ENCODE peak calls at places on chromosome 13, in six cellular contexts. One of them, this sample, is unnamed.

GRCh38 chr13:25687622-25688225 is 315.9 kb downstream of the ATP8A2 start:
- DNase-seq in HepG2: no peak
- DNase-seq in breast epithelium: no peak
- DNase-seq in HL-60: no peak
- DNase-seq in sigmoid colon: no peak
- DNase-seq in stomach: no peak
- DNase-seq in this sample: no peak

GRCh38 chr13:108213946-108214345 is 1.4 kb downstream of the LIG4 start:
- DNase-seq in breast epithelium: no peak
- DNase-seq in stomach: no peak
- DNase-seq in HepG2: no peak
- DNase-seq in sigmoid colon: no peak
- DNase-seq in HL-60: no peak
- DNase-seq in this sample: no peak

GRCh38 chr13:28636078-28636477 is 22.9 kb upstream of the POMP start:
- DNase-seq in breast epithelium: no peak
- DNase-seq in stomach: no peak
- DNase-seq in HL-60: no peak
- DNase-seq in HepG2: no peak
- DNase-seq in sigmoid colon: no peak
- DNase-seq in this sample: no peak

GRCh38 chr13:70249332-70250064 is 141.2 kb upstream of the KLHL1 start:
- DNase-seq in stomach: no peak
- DNase-seq in HepG2: peak
- DNase-seq in sigmoid colon: no peak
- DNase-seq in HL-60: no peak
- DNase-seq in breast epithelium: no peak
- DNase-seq in this sample: peak

GRCh38 chr13:90824027-90824426 is 523.5 kb upstream of the MIR17HG start:
- DNase-seq in stomach: no peak
- DNase-seq in breast epithelium: no peak
- DNase-seq in HepG2: no peak
- DNase-seq in HL-60: no peak
- DNase-seq in sigmoid colon: no peak
- DNase-seq in this sample: no peak

GRCh38 chr13:52851153-52851962 is 2.9 kb upstream of the PCDH8 start:
- DNase-seq in HL-60: no peak
- DNase-seq in sigmoid colon: no peak
- DNase-seq in stomach: peak
- DNase-seq in breast epithelium: no peak
- DNase-seq in HepG2: peak
- DNase-seq in this sample: no peak

GRCh38 chr13:40777166-40777956 is 6.4 kb upstream of the MRPS31 start:
- DNase-seq in sigmoid colon: no peak
- DNase-seq in breast epithelium: no peak
- DNase-seq in stomach: no peak
- DNase-seq in HL-60: no peak
- DNase-seq in HepG2: peak
- DNase-seq in this sample: peak

GRCh38 chr13:110499621-110500281 is 61.8 kb downstream of the RAB20 start:
- DNase-seq in sigmoid colon: no peak
- DNase-seq in breast epithelium: no peak
- DNase-seq in HL-60: no peak
- DNase-seq in stomach: no peak
- DNase-seq in HepG2: no peak
- DNase-seq in this sample: no peak

GRCh38 chr13:35475960-35476943 is at the start of gene MAB21L1:
- DNase-seq in sigmoid colon: peak
- DNase-seq in breast epithelium: no peak
- DNase-seq in HepG2: no peak
- DNase-seq in HL-60: no peak
- DNase-seq in stomach: peak
- DNase-seq in this sample: no peak

GRCh38 chr13:33284916-33285315 is 639 bp downstream of the STARD13 start:
- DNase-seq in sigmoid colon: no peak
- DNase-seq in breast epithelium: no peak
- DNase-seq in HepG2: peak
- DNase-seq in stomach: no peak
- DNase-seq in HL-60: no peak
- DNase-seq in this sample: no peak

GRCh38 chr13:33285420-33286124 is at the start of gene STARD13:
- DNase-seq in HL-60: no peak
- DNase-seq in breast epithelium: peak
- DNase-seq in HepG2: peak
- DNase-seq in stomach: peak
- DNase-seq in sigmoid colon: peak
- DNase-seq in this sample: peak

GRCh38 chr13:33283195-33283910 is 2.2 kb downstream of the STARD13 start:
- DNase-seq in HepG2: no peak
- DNase-seq in sigmoid colon: no peak
- DNase-seq in breast epithelium: no peak
- DNase-seq in HL-60: no peak
- DNase-seq in stomach: no peak
- DNase-seq in this sample: no peak

GRCh38 chr13:33281951-33282595 is 3.5 kb downstream of the STARD13 start:
- DNase-seq in HL-60: no peak
- DNase-seq in sigmoid colon: no peak
- DNase-seq in HepG2: no peak
- DNase-seq in breast epithelium: no peak
- DNase-seq in stomach: no peak
- DNase-seq in this sample: no peak

DNA sequence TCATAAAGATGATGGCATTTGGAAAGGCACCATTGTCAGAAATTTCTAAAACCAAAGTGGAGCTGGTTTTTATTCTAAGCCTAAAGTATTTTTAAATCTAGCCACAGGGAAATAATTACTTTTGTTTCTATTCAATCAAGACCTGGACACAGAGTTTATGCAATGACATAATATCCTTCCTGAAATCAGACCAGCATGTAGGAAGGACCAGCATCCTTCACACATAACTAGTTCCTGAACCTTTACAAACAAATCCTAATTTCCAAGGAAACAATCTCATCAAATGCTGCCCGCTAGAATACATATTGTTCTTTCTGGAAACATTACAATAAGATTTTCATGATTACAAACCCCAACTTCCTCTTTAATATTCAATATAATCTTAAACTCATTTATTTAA is 1.5 kb downstream of the STARD13 start:
- DNase-seq in HepG2: no peak
- DNase-seq in HL-60: no peak
- DNase-seq in stomach: no peak
- DNase-seq in breast epithelium: no peak
- DNase-seq in sigmoid colon: no peak
- DNase-seq in this sample: no peak
- TF ChIP-seq POLR2AphosphoS5 in HepG2: no peak
- TF ChIP-seq POLR2AphosphoS5 in HL-60: no peak
- TF ChIP-seq POLR2AphosphoS5 in stomach: peak
- TF ChIP-seq POLR2AphosphoS5 in breast epithelium: no peak
- TF ChIP-seq POLR2AphosphoS5 in sigmoid colon: no peak
- TF ChIP-seq POLR2AphosphoS5 in this sample: no peak

GRCh38 chr13:113327766-113328391 is 30.8 kb downstream of the LAMP1 start:
- DNase-seq in sigmoid colon: no peak
- DNase-seq in stomach: no peak
- DNase-seq in breast epithelium: no peak
- DNase-seq in HepG2: no peak
- DNase-seq in HL-60: no peak
- DNase-seq in this sample: no peak
- TF ChIP-seq POLR2AphosphoS5 in sigmoid colon: no peak
- TF ChIP-seq POLR2AphosphoS5 in stomach: no peak
- TF ChIP-seq POLR2AphosphoS5 in breast epithelium: no peak
- TF ChIP-seq POLR2AphosphoS5 in HepG2: no peak
- TF ChIP-seq POLR2AphosphoS5 in HL-60: peak
- TF ChIP-seq POLR2AphosphoS5 in this sample: no peak

GRCh38 chr13:44930280-44930679 is 59.0 kb downstream of the NUFIP1 start:
- DNase-seq in sigmoid colon: no peak
- DNase-seq in HepG2: no peak
- DNase-seq in HL-60: no peak
- DNase-seq in breast epithelium: no peak
- DNase-seq in stomach: no peak
- DNase-seq in this sample: no peak
- TF ChIP-seq POLR2AphosphoS5 in sigmoid colon: no peak
- TF ChIP-seq POLR2AphosphoS5 in HepG2: no peak
- TF ChIP-seq POLR2AphosphoS5 in HL-60: no peak
- TF ChIP-seq POLR2AphosphoS5 in breast epithelium: no peak
- TF ChIP-seq POLR2AphosphoS5 in stomach: no peak
- TF ChIP-seq POLR2AphosphoS5 in this sample: no peak

GRCh38 chr13:51613535-51613934 is 29.3 kb downstream of the WDFY2 start:
- DNase-seq in breast epithelium: no peak
- DNase-seq in HL-60: no peak
- DNase-seq in stomach: no peak
- DNase-seq in HepG2: no peak
- DNase-seq in sigmoid colon: no peak
- DNase-seq in this sample: no peak

GRCh38 chr13:51618626-51619025 is 34.4 kb downstream of the WDFY2 start:
- DNase-seq in stomach: no peak
- DNase-seq in HepG2: no peak
- DNase-seq in breast epithelium: no peak
- DNase-seq in sigmoid colon: no peak
- DNase-seq in HL-60: no peak
- DNase-seq in this sample: no peak

GRCh38 chr13:51612867-51613266 is 28.6 kb downstream of the WDFY2 start:
- DNase-seq in HepG2: no peak
- DNase-seq in stomach: no peak
- DNase-seq in breast epithelium: no peak
- DNase-seq in HL-60: no peak
- DNase-seq in sigmoid colon: no peak
- DNase-seq in this sample: no peak

GRCh38 chr13:51619614-51620013 is 35.4 kb downstream of the WDFY2 start:
- DNase-seq in HL-60: no peak
- DNase-seq in sigmoid colon: no peak
- DNase-seq in HepG2: no peak
- DNase-seq in stomach: no peak
- DNase-seq in breast epithelium: no peak
- DNase-seq in this sample: no peak

GRCh38 chr13:51614350-51614786 is 30.1 kb downstream of the WDFY2 start:
- DNase-seq in HepG2: no peak
- DNase-seq in sigmoid colon: no peak
- DNase-seq in stomach: no peak
- DNase-seq in HL-60: peak
- DNase-seq in breast epithelium: no peak
- DNase-seq in this sample: no peak
- TF ChIP-seq POLR2AphosphoS5 in HepG2: no peak
- TF ChIP-seq POLR2AphosphoS5 in sigmoid colon: no peak
- TF ChIP-seq POLR2AphosphoS5 in stomach: no peak
- TF ChIP-seq POLR2AphosphoS5 in HL-60: peak
- TF ChIP-seq POLR2AphosphoS5 in breast epithelium: peak
- TF ChIP-seq POLR2AphosphoS5 in this sample: no peak

GRCh38 chr13:43141685-43142084 is 118.3 kb downstream of the DNAJC15 start:
- DNase-seq in breast epithelium: no peak
- DNase-seq in HepG2: no peak
- DNase-seq in HL-60: no peak
- DNase-seq in stomach: no peak
- DNase-seq in sigmoid colon: no peak
- DNase-seq in this sample: no peak
- TF ChIP-seq POLR2AphosphoS5 in breast epithelium: no peak
- TF ChIP-seq POLR2AphosphoS5 in HepG2: no peak
- TF ChIP-seq POLR2AphosphoS5 in HL-60: no peak
- TF ChIP-seq POLR2AphosphoS5 in stomach: no peak
- TF ChIP-seq POLR2AphosphoS5 in sigmoid colon: no peak
- TF ChIP-seq POLR2AphosphoS5 in this sample: no peak

This sample was measured in HCT116.